ENCODE peak calls at places on chromosome 13, in five cellular contexts. B is CD8-positive, alpha-beta T cell; H is NCI-H2171; N is stimulated activated CD8-positive, alpha-beta memory T cell treated with anti-CD3 and anti-CD28 coated beads, Interleukin-15, amount 100 ng/mL, for 24 hours; Z is hippocampal formation. J is an unnamed sample.

GRCh38 chr13:48223016-48223385 is 10.0 kb upstream of the ITM2B start:
- DNase-seq in Z (no peak), H (no peak), N (no peak), B (no peak), J (no peak)

GRCh38 chr13:97485328-97485727 is 51.4 kb downstream of the RAP2A start:
- DNase-seq in N (no peak), H (no peak), Z (no peak), B (no peak), J (no peak)

GRCh38 chr13:102309110-102309509 is 92.7 kb downstream of the FGF14 start:
- DNase-seq in Z (no peak), B (no peak), N (no peak), H (no peak), J (no peak)

GRCh38 chr13:109857325-109857724 is 70.9 kb upstream of the IRS2 start:
- DNase-seq in H (no peak), B (no peak), N (no peak), Z (no peak), J (no peak)

GRCh38 chr13:58437436-58437835 is 805.9 kb downstream of the PCDH17 start:
- DNase-seq in H (no peak), Z (no peak), N (no peak), B (no peak), J (no peak)

GRCh38 chr13:72368031-72368430 is 359.4 kb downstream of the MZT1 start:
- DNase-seq in Z (no peak), N (no peak), H (no peak), B (no peak), J (no peak)

GRCh38 chr13:34044660-34045080 is 226.7 kb downstream of the RFC3 start:
- DNase-seq in B (no peak), H (no peak), Z (no peak), N (no peak), J (no peak)

GRCh38 chr13:101835920-101836319 is 383.4 kb downstream of the ITGBL1 start:
- DNase-seq in N (no peak), H (no peak), B (no peak), Z (no peak), J (no peak)

GRCh38 chr13:113774177-113775107 is 15.4 kb downstream of the TMEM255B start:
- DNase-seq in B (no peak), H (no peak), Z (no peak), N (no peak), J (no peak)

GRCh38 chr13:33262069-33262487 is 23.5 kb downstream of the STARD13 start:
- DNase-seq in Z (no peak), B (no peak), N (no peak), H (no peak), J (peak; percentile 62)

GRCh38 chr13:72726721-72727416 is 560 bp downstream of the MZT1 start:
- DNase-seq in Z (no peak), H (peak; percentile 55), B (no peak), N (peak; percentile 8), J (no peak)

GRCh38 chr13:29511980-29512379 is 83.5 kb downstream of the SLC7A1 start:
- DNase-seq in B (no peak), N (no peak), H (no peak), Z (no peak), J (no peak)

GRCh38 chr13:114071441-114071840 is 61.0 kb downstream of the RASA3 start:
- DNase-seq in N (no peak), H (no peak), Z (no peak), B (no peak), J (no peak)

GRCh38 chr13:28035146-28035782 is 46.8 kb upstream of the URAD start:
- DNase-seq in N (no peak), H (no peak), Z (no peak), B (no peak), J (no peak)

GRCh38 chr13:106143392-106143791 is 392.1 kb downstream of the EFNB2 start:
- DNase-seq in Z (no peak), N (no peak), B (no peak), H (no peak), J (no peak)

GRCh38 chr13:26629260-26629659 is 71.8 kb downstream of the WASF3 start:
- DNase-seq in H (no peak), B (no peak), Z (no peak), N (no peak), J (no peak)

GRCh38 chr13:37074703-37075102 is 15.2 kb upstream of the SUPT20H start:
- DNase-seq in B (no peak), Z (peak; percentile 47), H (no peak), N (no peak), J (no peak)

GRCh38 chr13:65387743-65388347 is 1842.3 kb downstream of the PCDH9 start:
- DNase-seq in H (no peak), B (no peak), Z (no peak), N (no peak), J (no peak)

GRCh38 chr13:84607614-84608013 is 725.3 kb upstream of the SLITRK1 start:
- DNase-seq in Z (no peak), H (no peak), B (no peak), N (no peak), J (no peak)

GRCh38 chr13:113927661-113928581 is 46.0 kb downstream of the C13orf46 start:
- DNase-seq in B (no peak), H (no peak), Z (no peak), N (no peak), J (no peak)

GRCh38 chr13:79581870-79582315 is 100.9 kb downstream of the NDFIP2 start:
- DNase-seq in Z (no peak), B (no peak), H (no peak), N (no peak), J (peak; percentile 31)

GRCh38 chr13:25473864-25474263 is 102.1 kb downstream of the ATP8A2 start:
- DNase-seq in N (no peak), Z (no peak), H (no peak), B (no peak), J (no peak)

GRCh38 chr13:51924756-51925544 is 63.2 kb downstream of the CCDC70 start:
- DNase-seq in H (no peak), B (no peak), Z (no peak), N (no peak), J (no peak)

GRCh38 chr13:21453352-21454089 is 5.6 kb downstream of the ZDHHC20 start:
- DNase-seq in H (no peak), B (no peak), N (no peak), Z (no peak), J (no peak)

GRCh38 chr13:75318138-75318833 is 163.7 kb downstream of the TBC1D4 start:
- DNase-seq in B (no peak), H (no peak), N (no peak), Z (no peak), J (no peak)

GRCh38 chr13:72437458-72437857 is 290.0 kb downstream of the MZT1 start:
- DNase-seq in H (no peak), Z (no peak), N (no peak), B (no peak), J (no peak)

GRCh38 chr13:110105136-110105535 is 201.8 kb downstream of the COL4A1 start:
- DNase-seq in Z (no peak), H (no peak), N (no peak), B (no peak), J (no peak)

GRCh38 chr13:76538004-76538403 is 348.2 kb downstream of the KCTD12 start:
- DNase-seq in Z (no peak), N (no peak), B (no peak), H (no peak), J (no peak)

GRCh38 chr13:76968041-76968440 is 19.7 kb downstream of the ACOD1 start:
- DNase-seq in Z (no peak), B (no peak), N (no peak), H (peak; percentile 83), J (no peak)